ENCODE peak calls at places on chromosomes 5 and 9, in five cellular contexts. One of them, this sample, is unnamed.
A peak's percentile ranks its signal among the peaks of the same experiment; 100 is the strongest.

GRCh38 chr5:78245126-78245525 is 49.4 kb downstream of the AP3B1 start:
- DNase-seq in GM23338: no peak
- DNase-seq in suprapubic skin: no peak
- DNase-seq in spleen: no peak
- DNase-seq in breast epithelium: no peak
- DNase-seq in this sample: no peak

GRCh38 chr9:75891277-75892167 is 1.0 kb downstream of the PCSK5 start:
- DNase-seq in GM23338: peak; percentile 60
- DNase-seq in suprapubic skin: peak; percentile 70
- DNase-seq in spleen: peak; percentile 77
- DNase-seq in breast epithelium: no peak
- DNase-seq in this sample: peak; percentile 55

GRCh38 chr5:112957970-112958773 is 18.4 kb upstream of the DCP2 start:
- DNase-seq in GM23338: no peak
- DNase-seq in suprapubic skin: peak; percentile 83
- DNase-seq in spleen: no peak
- DNase-seq in breast epithelium: peak; percentile 71
- DNase-seq in this sample: peak; percentile 29

GRCh38 chr5:110517396-110517795 is 209.1 kb downstream of the TMEM232 start:
- DNase-seq in GM23338: peak; percentile 37
- DNase-seq in suprapubic skin: no peak
- DNase-seq in spleen: no peak
- DNase-seq in breast epithelium: no peak
- DNase-seq in this sample: no peak

GRCh38 chr9:130905125-130905901 is 8.7 kb upstream of the QRFP start:
- DNase-seq in GM23338: no peak
- DNase-seq in suprapubic skin: no peak
- DNase-seq in spleen: no peak
- DNase-seq in breast epithelium: no peak
- DNase-seq in this sample: no peak

GRCh38 chr9:85715587-85715986 is 26.2 kb downstream of the AGTPBP1 start:
- DNase-seq in GM23338: no peak
- DNase-seq in suprapubic skin: no peak
- DNase-seq in spleen: no peak
- DNase-seq in breast epithelium: no peak
- DNase-seq in this sample: no peak

GRCh38 chr5:69335341-69335975 is 2.9 kb upstream of the CCDC125 start:
- DNase-seq in GM23338: no peak
- DNase-seq in suprapubic skin: peak; percentile 11
- DNase-seq in spleen: no peak
- DNase-seq in breast epithelium: no peak
- DNase-seq in this sample: no peak

GRCh38 chr5:54620583-54620933 is 103.0 kb downstream of the SNX18 start:
- DNase-seq in GM23338: no peak
- DNase-seq in suprapubic skin: peak; percentile 78
- DNase-seq in spleen: no peak
- DNase-seq in breast epithelium: peak; percentile 47
- DNase-seq in this sample: no peak

GRCh38 chr5:60323596-60323995 is 376.4 kb downstream of the DEPDC1B start:
- DNase-seq in GM23338: peak; percentile 57
- DNase-seq in suprapubic skin: no peak
- DNase-seq in spleen: no peak
- DNase-seq in breast epithelium: no peak
- DNase-seq in this sample: no peak

GRCh38 chr5:105506692-105507277 is 1944.2 kb upstream of the NUDT12 start:
- DNase-seq in GM23338: peak; percentile 59
- DNase-seq in suprapubic skin: no peak
- DNase-seq in spleen: no peak
- DNase-seq in breast epithelium: no peak
- DNase-seq in this sample: no peak

GRCh38 chr5:50738864-50739263 is 72.4 kb downstream of the PARP8 start:
- DNase-seq in GM23338: peak; percentile 62
- DNase-seq in suprapubic skin: no peak
- DNase-seq in spleen: no peak
- DNase-seq in breast epithelium: no peak
- DNase-seq in this sample: no peak

GRCh38 chr5:147177125-147177840 is 57.5 kb upstream of the STK32A start:
- DNase-seq in GM23338: no peak
- DNase-seq in suprapubic skin: no peak
- DNase-seq in spleen: no peak
- DNase-seq in breast epithelium: no peak
- DNase-seq in this sample: no peak

GRCh38 chr5:57166250-57166649 is 7.6 kb upstream of the GPBP1 start:
- DNase-seq in GM23338: no peak
- DNase-seq in suprapubic skin: no peak
- DNase-seq in spleen: no peak
- DNase-seq in breast epithelium: no peak
- DNase-seq in this sample: no peak

GRCh38 chr5:472076-472655 is 29.2 kb downstream of the EXOC3 start:
- DNase-seq in GM23338: no peak
- DNase-seq in suprapubic skin: peak; percentile 78
- DNase-seq in spleen: peak; percentile 91
- DNase-seq in breast epithelium: no peak
- DNase-seq in this sample: peak; percentile 26

GRCh38 chr5:81852277-81853004 is 101.5 kb upstream of the SSBP2 start:
- DNase-seq in GM23338: peak; percentile 86
- DNase-seq in suprapubic skin: peak; percentile 71
- DNase-seq in spleen: peak; percentile 89
- DNase-seq in breast epithelium: no peak
- DNase-seq in this sample: peak; percentile 14

GRCh38 chr9:104987743-104988142 is 59.8 kb upstream of the ABCA1 start:
- DNase-seq in GM23338: no peak
- DNase-seq in suprapubic skin: no peak
- DNase-seq in spleen: no peak
- DNase-seq in breast epithelium: no peak
- DNase-seq in this sample: no peak

GRCh38 chr9:125484632-125485282 is 222.3 kb downstream of the MAPKAP1 start:
- DNase-seq in GM23338: no peak
- DNase-seq in suprapubic skin: no peak
- DNase-seq in spleen: no peak
- DNase-seq in breast epithelium: no peak
- DNase-seq in this sample: no peak

GRCh38 chr9:94900222-94901018 is 173.9 kb downstream of the AOPEP start:
- DNase-seq in GM23338: no peak
- DNase-seq in suprapubic skin: no peak
- DNase-seq in spleen: no peak
- DNase-seq in breast epithelium: no peak
- DNase-seq in this sample: no peak

GRCh38 chr5:179192891-179193470 is 132.8 kb downstream of the ZNF354C start:
- DNase-seq in GM23338: no peak
- DNase-seq in suprapubic skin: peak; percentile 49
- DNase-seq in spleen: peak; percentile 51
- DNase-seq in breast epithelium: no peak
- DNase-seq in this sample: no peak

GRCh38 chr9:124835026-124835501 is 18.2 kb upstream of the WDR38 start:
- DNase-seq in GM23338: no peak
- DNase-seq in suprapubic skin: no peak
- DNase-seq in spleen: no peak
- DNase-seq in breast epithelium: peak; percentile 72
- DNase-seq in this sample: peak; percentile 64

GRCh38 chr9:81874926-81875325 is 53.3 kb upstream of the SPATA31D4 start:
- DNase-seq in GM23338: no peak
- DNase-seq in suprapubic skin: no peak
- DNase-seq in spleen: no peak
- DNase-seq in breast epithelium: no peak
- DNase-seq in this sample: peak; percentile 20

GRCh38 chr5:137837741-137838389 is 29.8 kb upstream of the MYOT start:
- DNase-seq in GM23338: no peak
- DNase-seq in suprapubic skin: no peak
- DNase-seq in spleen: no peak
- DNase-seq in breast epithelium: no peak
- DNase-seq in this sample: no peak

GRCh38 chr9:123049589-123050222 is 16.2 kb downstream of the GPR21 start:
- DNase-seq in GM23338: no peak
- DNase-seq in suprapubic skin: no peak
- DNase-seq in spleen: no peak
- DNase-seq in breast epithelium: no peak
- DNase-seq in this sample: peak; percentile 38

DNA sequence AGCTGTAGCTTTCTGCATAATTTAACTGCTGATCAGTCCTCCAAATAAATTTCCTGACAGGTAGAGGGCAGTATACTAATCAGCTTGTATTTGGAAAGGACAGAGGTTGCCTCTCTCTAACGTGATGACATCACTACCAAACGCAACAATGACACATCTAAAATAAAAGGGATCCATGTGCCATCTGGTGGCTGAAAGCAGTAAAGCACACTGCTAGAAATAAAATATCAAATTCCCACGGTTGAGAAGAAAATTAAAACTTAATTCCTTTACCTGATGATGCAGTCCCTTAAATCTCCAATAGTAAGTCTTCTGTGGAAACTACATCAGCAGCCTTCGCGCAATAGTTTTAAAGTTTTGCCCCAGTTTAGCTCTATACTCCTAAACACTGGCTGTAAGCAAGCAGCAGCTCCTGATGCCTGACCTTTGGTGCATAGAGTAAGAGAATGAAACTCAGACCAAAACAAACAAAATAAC is 54.5 kb downstream of the DIAPH1 start:
- DNase-seq in GM23338: peak; percentile 99
- DNase-seq in suprapubic skin: no peak
- DNase-seq in spleen: no peak
- DNase-seq in breast epithelium: peak; percentile 54
- DNase-seq in this sample: peak; percentile 59
- TF ChIP-seq POLR2AphosphoS5 in GM23338: no peak
- TF ChIP-seq POLR2AphosphoS5 in suprapubic skin: no peak
- TF ChIP-seq POLR2AphosphoS5 in spleen: no peak
- TF ChIP-seq POLR2AphosphoS5 in breast epithelium: peak; percentile 83
- TF ChIP-seq POLR2AphosphoS5 in this sample: no peak

GRCh38 chr5:31753700-31754461 is 115.0 kb downstream of the PDZD2 start:
- DNase-seq in GM23338: peak; percentile 43
- DNase-seq in suprapubic skin: no peak
- DNase-seq in spleen: no peak
- DNase-seq in breast epithelium: no peak
- DNase-seq in this sample: no peak
- H3K27ac ChIP-seq in GM23338: no peak overlapping the region
- H3K27ac ChIP-seq in suprapubic skin: no peak overlapping the region
- H3K27ac ChIP-seq in spleen: no peak overlapping the region
- H3K27ac ChIP-seq in breast epithelium: no peak overlapping the region
- H3K27ac ChIP-seq in this sample: no peak overlapping the region

GRCh38 chr5:132387649-132388117 is 18.2 kb downstream of the SLC22A5 start:
- DNase-seq in GM23338: no peak
- DNase-seq in suprapubic skin: peak; percentile 87
- DNase-seq in spleen: no peak
- DNase-seq in breast epithelium: peak; percentile 81
- DNase-seq in this sample: peak; percentile 73
- H3K4me1 ChIP-seq in GM23338: peaks cover 11% of the 10 kb centered on the region
- H3K4me1 ChIP-seq in suprapubic skin: peaks cover 67% of the 10 kb centered on the region
- H3K4me1 ChIP-seq in spleen: peaks cover 56% of the 10 kb centered on the region
- H3K4me1 ChIP-seq in breast epithelium: peaks cover 21% of the 10 kb centered on the region
- H3K4me1 ChIP-seq in this sample: peaks cover 54% of the 10 kb centered on the region

GRCh38 chr5:29715167-29715566 is 1478.3 kb upstream of the CDH6 start:
- DNase-seq in GM23338: no peak
- DNase-seq in suprapubic skin: no peak
- DNase-seq in spleen: no peak
- DNase-seq in breast epithelium: no peak
- DNase-seq in this sample: no peak
- TF ChIP-seq POLR2AphosphoS5 in GM23338: no peak
- TF ChIP-seq POLR2AphosphoS5 in suprapubic skin: no peak
- TF ChIP-seq POLR2AphosphoS5 in spleen: no peak
- TF ChIP-seq POLR2AphosphoS5 in breast epithelium: no peak
- TF ChIP-seq POLR2AphosphoS5 in this sample: no peak

DNA sequence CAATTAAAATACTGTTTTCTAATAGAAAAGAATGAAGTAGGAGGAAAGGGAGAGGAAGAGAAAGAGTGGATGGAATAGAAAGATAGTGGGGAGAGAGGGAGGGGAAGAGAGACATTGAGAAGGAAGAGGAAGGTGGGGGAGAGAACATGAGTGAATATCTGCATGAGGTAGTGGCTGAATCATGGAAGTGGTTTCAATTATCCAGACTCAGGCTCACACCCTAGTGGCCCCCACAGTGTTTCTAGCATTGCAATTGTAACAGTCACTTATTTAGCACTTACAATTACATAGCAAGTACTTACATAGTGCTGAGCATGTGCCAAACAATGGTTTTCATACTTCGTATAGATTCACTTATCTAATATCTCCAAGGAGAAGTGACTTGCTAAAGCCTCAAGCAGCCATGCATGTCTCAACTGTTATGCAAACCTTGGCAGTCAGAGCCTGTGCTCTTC is 72.7 kb downstream of the CAST start:
- DNase-seq in GM23338: peak; percentile 21
- DNase-seq in suprapubic skin: no peak
- DNase-seq in spleen: no peak
- DNase-seq in breast epithelium: no peak
- DNase-seq in this sample: no peak
- H3K27ac ChIP-seq in GM23338: no peak overlapping the region
- H3K27ac ChIP-seq in suprapubic skin: peak overlapping the region; percentile 53
- H3K27ac ChIP-seq in spleen: no peak overlapping the region
- H3K27ac ChIP-seq in breast epithelium: no peak overlapping the region
- H3K27ac ChIP-seq in this sample: no peak overlapping the region

DNA sequence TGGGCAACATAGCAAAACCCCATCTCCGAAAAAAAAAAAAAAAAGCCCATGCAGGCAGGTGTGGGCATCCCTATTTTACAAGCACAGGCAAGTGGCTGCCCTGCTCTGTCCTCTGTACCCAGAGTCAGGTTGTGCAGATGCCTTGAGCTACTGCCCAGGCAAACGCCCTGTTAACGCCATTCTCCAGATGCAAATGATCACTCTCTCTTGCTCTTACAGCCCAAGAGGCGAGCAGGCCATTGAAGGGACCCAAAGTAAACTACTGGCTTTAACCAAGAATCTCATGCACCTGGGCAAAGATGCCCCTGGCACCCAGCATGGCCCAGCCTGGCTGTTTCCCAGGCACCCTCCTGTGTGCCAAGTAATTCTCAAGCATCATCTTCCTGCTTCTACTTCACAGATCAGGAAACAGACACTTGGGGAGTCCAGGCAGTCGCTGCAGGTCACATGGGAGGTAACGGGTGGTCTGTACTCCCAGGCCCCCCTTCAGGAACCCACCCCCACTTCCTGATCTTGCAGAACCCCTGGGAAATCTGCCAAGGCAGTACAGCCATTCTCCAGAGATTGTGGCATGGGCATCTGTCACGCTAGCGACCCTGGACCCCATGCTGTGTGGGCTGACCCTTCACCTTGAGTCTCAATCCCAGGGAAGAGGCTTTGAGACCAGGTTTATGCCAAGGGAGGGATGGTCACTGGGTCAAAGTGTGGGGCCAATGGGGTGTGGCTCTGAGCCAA is 14.2 kb downstream of the EEIG1 start:
- DNase-seq in GM23338: no peak
- DNase-seq in suprapubic skin: peak; percentile 65
- DNase-seq in spleen: peak; percentile 63
- DNase-seq in breast epithelium: no peak
- DNase-seq in this sample: peak; percentile 17
- H3K4me1 ChIP-seq in GM23338: peaks cover 33% of the 10 kb centered on the region
- H3K4me1 ChIP-seq in suprapubic skin: peaks cover 99% of the 10 kb centered on the region
- H3K4me1 ChIP-seq in spleen: peaks cover 100% of the 10 kb centered on the region
- H3K4me1 ChIP-seq in breast epithelium: peaks cover 47% of the 10 kb centered on the region
- H3K4me1 ChIP-seq in this sample: peaks cover 99% of the 10 kb centered on the region

GRCh38 chr9:9747787-9748186 is 865.0 kb downstream of the PTPRD start:
- DNase-seq in GM23338: no peak
- DNase-seq in suprapubic skin: no peak
- DNase-seq in spleen: no peak
- DNase-seq in breast epithelium: no peak
- DNase-seq in this sample: no peak
- TF ChIP-seq POLR2AphosphoS5 in GM23338: no peak
- TF ChIP-seq POLR2AphosphoS5 in suprapubic skin: no peak
- TF ChIP-seq POLR2AphosphoS5 in spleen: no peak
- TF ChIP-seq POLR2AphosphoS5 in breast epithelium: no peak
- TF ChIP-seq POLR2AphosphoS5 in this sample: no peak

GRCh38 chr5:172864747-172865146 is 30.7 kb downstream of the ERGIC1 start:
- DNase-seq in GM23338: no peak
- DNase-seq in suprapubic skin: no peak
- DNase-seq in spleen: no peak
- DNase-seq in breast epithelium: no peak
- DNase-seq in this sample: no peak
- H3K27ac ChIP-seq in GM23338: no peak overlapping the region
- H3K27ac ChIP-seq in suprapubic skin: no peak overlapping the region
- H3K27ac ChIP-seq in spleen: no peak overlapping the region
- H3K27ac ChIP-seq in breast epithelium: peak overlapping the region; percentile 44
- H3K27ac ChIP-seq in this sample: peak overlapping the region; percentile 32